ENCODE peak calls at places on chromosomes 6 and 20, in four cellular contexts. One of them, this sample, is unnamed.

GRCh38 chr6:168139121-168139520 is 60.1 kb upstream of the FRMD1 start:
- DNase-seq in lung: no peak
- DNase-seq in stomach: no peak
- DNase-seq in tibial nerve: no peak
- DNase-seq in this sample: no peak

GRCh38 chr6:77124604-77125003 is 338.7 kb downstream of the HTR1B start:
- DNase-seq in tibial nerve: no peak
- DNase-seq in stomach: no peak
- DNase-seq in lung: no peak
- DNase-seq in this sample: no peak

GRCh38 chr6:24667378-24667803 is 514 bp downstream of the ACOT13 start:
- DNase-seq in tibial nerve: peak
- DNase-seq in lung: no peak
- DNase-seq in stomach: no peak
- DNase-seq in this sample: no peak

GRCh38 chr6:155152211-155153076 is 111.4 kb upstream of the CLDN20 start:
- DNase-seq in lung: no peak
- DNase-seq in stomach: no peak
- DNase-seq in tibial nerve: no peak
- DNase-seq in this sample: no peak

GRCh38 chr20:41095110-41095969 is 42.0 kb upstream of the PLCG1 start:
- DNase-seq in stomach: peak
- DNase-seq in tibial nerve: peak
- DNase-seq in lung: peak
- DNase-seq in this sample: no peak

GRCh38 chr6:70706491-70707123 is 38.9 kb downstream of the SMAP1 start:
- DNase-seq in lung: no peak
- DNase-seq in stomach: no peak
- DNase-seq in tibial nerve: peak
- DNase-seq in this sample: no peak

GRCh38 chr6:21357262-21357661 is 236.3 kb upstream of the SOX4 start:
- DNase-seq in tibial nerve: no peak
- DNase-seq in lung: no peak
- DNase-seq in stomach: no peak
- DNase-seq in this sample: no peak

GRCh38 chr6:150269857-150270223 is 99.0 kb upstream of the IYD start:
- DNase-seq in tibial nerve: no peak
- DNase-seq in lung: no peak
- DNase-seq in stomach: no peak
- DNase-seq in this sample: no peak

GRCh38 chr20:31682927-31683326 is 39.7 kb downstream of the BCL2L1 start:
- DNase-seq in stomach: no peak
- DNase-seq in lung: no peak
- DNase-seq in tibial nerve: no peak
- DNase-seq in this sample: no peak

GRCh38 chr6:84062519-84063154 is 29.1 kb downstream of the MRAP2 start:
- DNase-seq in stomach: no peak
- DNase-seq in tibial nerve: no peak
- DNase-seq in lung: no peak
- DNase-seq in this sample: no peak

GRCh38 chr6:169162249-169162967 is 91.2 kb downstream of the THBS2 start:
- DNase-seq in stomach: peak
- DNase-seq in lung: peak
- DNase-seq in tibial nerve: no peak
- DNase-seq in this sample: no peak

GRCh38 chr6:27168108-27168507 is 79.4 kb upstream of the PRSS16 start:
- DNase-seq in stomach: no peak
- DNase-seq in lung: no peak
- DNase-seq in tibial nerve: no peak
- DNase-seq in this sample: no peak

GRCh38 chr6:162099685-162100084 is 627.9 kb downstream of the PRKN start:
- DNase-seq in lung: peak
- DNase-seq in tibial nerve: no peak
- DNase-seq in stomach: no peak
- DNase-seq in this sample: no peak

GRCh38 chr6:81894286-81894685 is 141.8 kb upstream of the TENT5A start:
- DNase-seq in lung: no peak
- DNase-seq in tibial nerve: no peak
- DNase-seq in stomach: no peak
- DNase-seq in this sample: no peak

GRCh38 chr20:1741309-1742048 is 83.9 kb upstream of the SIRPG start:
- DNase-seq in tibial nerve: no peak
- DNase-seq in lung: no peak
- DNase-seq in stomach: no peak
- DNase-seq in this sample: no peak

GRCh38 chr6:2891768-2892170 is 11.3 kb downstream of the SERPINB9 start:
- DNase-seq in stomach: peak
- DNase-seq in tibial nerve: no peak
- DNase-seq in lung: no peak
- DNase-seq in this sample: no peak

GRCh38 chr6:112362827-112363565 is 15.9 kb downstream of the RFPL4B start:
- DNase-seq in tibial nerve: no peak
- DNase-seq in lung: no peak
- DNase-seq in stomach: no peak
- DNase-seq in this sample: no peak

GRCh38 chr6:25652007-25652515 is at the start of gene SCGN:
- DNase-seq in lung: peak
- DNase-seq in stomach: peak
- DNase-seq in tibial nerve: peak
- DNase-seq in this sample: no peak

GRCh38 chr20:45857836-45858250 is 429 bp downstream of the ZSWIM3 start:
- DNase-seq in stomach: no peak
- DNase-seq in tibial nerve: no peak
- DNase-seq in lung: no peak
- DNase-seq in this sample: no peak

GRCh38 chr6:2563635-2564034 is 187.1 kb downstream of the MYLK4 start:
- DNase-seq in tibial nerve: no peak
- DNase-seq in stomach: no peak
- DNase-seq in lung: no peak
- DNase-seq in this sample: no peak

GRCh38 chr6:165661416-165662001 is 1.5 kb downstream of the PDE10A start:
- DNase-seq in lung: no peak
- DNase-seq in tibial nerve: no peak
- DNase-seq in stomach: no peak
- DNase-seq in this sample: no peak

GRCh38 chr6:82396964-82397761 is 33.5 kb downstream of the TPBG start:
- DNase-seq in tibial nerve: no peak
- DNase-seq in lung: no peak
- DNase-seq in stomach: no peak
- DNase-seq in this sample: no peak

GRCh38 chr6:161198781-161199505 is 74.9 kb downstream of the AGPAT4 start:
- DNase-seq in tibial nerve: no peak
- DNase-seq in stomach: no peak
- DNase-seq in lung: no peak
- DNase-seq in this sample: no peak

GRCh38 chr20:16955971-16956370 is 207.8 kb downstream of the OTOR start:
- DNase-seq in stomach: no peak
- DNase-seq in tibial nerve: no peak
- DNase-seq in lung: no peak
- DNase-seq in this sample: no peak

GRCh38 chr6:10847684-10848083 is 9.3 kb upstream of the MAK start:
- DNase-seq in lung: no peak
- DNase-seq in stomach: no peak
- DNase-seq in tibial nerve: no peak
- DNase-seq in this sample: no peak

GRCh38 chr6:6816716-6817115 is 228.2 kb downstream of the LY86 start:
- DNase-seq in tibial nerve: no peak
- DNase-seq in stomach: no peak
- DNase-seq in lung: no peak
- DNase-seq in this sample: no peak

GRCh38 chr6:116012966-116013365 is 47.7 kb downstream of the FRK start:
- DNase-seq in tibial nerve: no peak
- DNase-seq in lung: no peak
- DNase-seq in stomach: no peak
- DNase-seq in this sample: no peak

GRCh38 chr6:131199568-131200272 is 64.5 kb downstream of the AKAP7 start:
- DNase-seq in lung: no peak
- DNase-seq in tibial nerve: no peak
- DNase-seq in stomach: peak
- DNase-seq in this sample: no peak

GRCh38 chr6:74578339-74578738 is 627.5 kb downstream of the COL12A1 start:
- DNase-seq in tibial nerve: no peak
- DNase-seq in lung: no peak
- DNase-seq in stomach: no peak
- DNase-seq in this sample: no peak

GRCh38 chr20:10357974-10358373 is 76.0 kb downstream of the MKKS start:
- DNase-seq in stomach: no peak
- DNase-seq in tibial nerve: no peak
- DNase-seq in lung: no peak
- DNase-seq in this sample: no peak

GRCh38 chr20:10357061-10357708 is 76.8 kb downstream of the MKKS start:
- DNase-seq in stomach: no peak
- DNase-seq in tibial nerve: no peak
- DNase-seq in lung: no peak
- DNase-seq in this sample: no peak

GRCh38 chr20:10359621-10360040 is 74.4 kb downstream of the MKKS start:
- DNase-seq in tibial nerve: no peak
- DNase-seq in lung: no peak
- DNase-seq in stomach: no peak
- DNase-seq in this sample: no peak

GRCh38 chr20:10352934-10353866 is 80.8 kb downstream of the MKKS start:
- DNase-seq in stomach: no peak
- DNase-seq in lung: no peak
- DNase-seq in tibial nerve: no peak
- DNase-seq in this sample: no peak

GRCh38 chr20:10356628-10357027 is 77.4 kb downstream of the MKKS start:
- DNase-seq in tibial nerve: no peak
- DNase-seq in stomach: no peak
- DNase-seq in lung: no peak
- DNase-seq in this sample: no peak
- H3K27ac ChIP-seq in tibial nerve: no peak
- H3K27ac ChIP-seq in stomach: no peak
- H3K27ac ChIP-seq in lung: no peak
- H3K27ac ChIP-seq in this sample: no peak

GRCh38 chr20:44231713-44232468 is 15.2 kb upstream of the GDAP1L1 start:
- DNase-seq in stomach: no peak
- DNase-seq in lung: no peak
- DNase-seq in tibial nerve: no peak
- DNase-seq in this sample: no peak
- TF ChIP-seq CTCF in stomach: no peak
- TF ChIP-seq CTCF in lung: no peak
- TF ChIP-seq CTCF in tibial nerve: no peak
- TF ChIP-seq CTCF in this sample: no peak

GRCh38 chr20:61948586-61949362 is 116.9 kb downstream of the TAF4 start:
- DNase-seq in stomach: no peak
- DNase-seq in tibial nerve: no peak
- DNase-seq in lung: no peak
- DNase-seq in this sample: no peak

GRCh38 chr20:61949363-61949713 is 116.3 kb downstream of the TAF4 start:
- DNase-seq in tibial nerve: no peak
- DNase-seq in stomach: no peak
- DNase-seq in lung: no peak
- DNase-seq in this sample: peak

GRCh38 chr20:61950631-61951010 is 115.1 kb downstream of the TAF4 start:
- DNase-seq in lung: no peak
- DNase-seq in stomach: no peak
- DNase-seq in tibial nerve: no peak
- DNase-seq in this sample: no peak

GRCh38 chr20:61951695-61952533 is 113.8 kb downstream of the TAF4 start:
- DNase-seq in tibial nerve: no peak
- DNase-seq in lung: no peak
- DNase-seq in stomach: no peak
- DNase-seq in this sample: no peak

DNA sequence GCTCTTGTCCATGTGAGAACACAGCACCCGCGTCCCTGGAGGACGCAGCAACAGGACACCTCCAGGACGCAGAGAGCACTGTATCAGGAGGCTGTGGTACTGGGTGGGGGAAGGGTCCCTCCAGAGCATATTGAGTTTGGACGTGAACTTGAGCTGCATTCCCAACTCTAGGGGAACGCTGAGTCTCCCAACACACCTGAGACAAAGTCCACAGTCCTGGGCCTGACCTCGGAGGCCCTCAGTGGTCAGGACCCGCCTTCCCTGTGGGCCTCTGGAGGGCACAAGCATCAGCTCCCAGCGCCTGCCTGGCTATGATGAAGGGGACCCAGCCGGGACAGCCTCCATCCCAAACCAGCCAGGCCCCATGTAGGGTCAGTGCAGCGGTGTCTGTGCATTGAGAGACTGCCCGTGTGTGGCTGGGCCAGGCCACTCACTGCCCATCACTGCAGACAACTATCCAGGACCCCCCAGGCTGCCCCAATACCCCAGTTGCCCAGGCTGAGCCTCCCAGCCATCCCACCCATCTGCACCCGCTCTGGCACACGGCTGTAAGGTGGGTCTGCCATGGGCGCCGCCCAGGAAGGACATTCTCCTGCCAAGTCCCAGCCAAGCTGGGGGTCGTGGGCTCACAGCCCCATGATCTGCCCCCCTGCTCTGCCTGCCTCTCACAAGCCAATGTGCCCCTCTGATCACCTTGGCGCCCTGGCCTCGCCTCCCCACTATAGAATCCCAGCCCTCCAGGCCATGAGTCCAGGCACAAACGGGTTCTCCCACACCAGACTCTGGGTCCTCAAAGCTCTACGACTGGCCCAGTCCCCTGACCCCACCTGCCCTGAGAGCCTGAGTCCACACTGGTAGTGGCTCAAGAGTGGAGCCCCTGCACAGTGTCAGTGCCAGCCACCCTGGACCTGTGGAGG is 115.7 kb downstream of the TAF4 start:
- DNase-seq in stomach: no peak
- DNase-seq in tibial nerve: no peak
- DNase-seq in lung: no peak
- DNase-seq in this sample: peak
- H3K27ac ChIP-seq in stomach: no peak
- H3K27ac ChIP-seq in tibial nerve: no peak
- H3K27ac ChIP-seq in lung: no peak
- H3K27ac ChIP-seq in this sample: no peak

GRCh38 chr20:19620471-19620870 is 137.6 kb upstream of the RIN2 start:
- DNase-seq in stomach: no peak
- DNase-seq in lung: no peak
- DNase-seq in tibial nerve: no peak
- DNase-seq in this sample: no peak
- TF ChIP-seq CTCF in stomach: no peak
- TF ChIP-seq CTCF in lung: no peak
- TF ChIP-seq CTCF in tibial nerve: no peak
- TF ChIP-seq CTCF in this sample: no peak